ENCODE peak calls at places on chromosomes 16 and 17, in ten cellular contexts. E is NCI-H1092; V is mesothelial cell of epicardium; N is GM19239; B is Right ventricle myocardium superior; M is GM23248; Z is germinal center; T is BE2C; X is activated CD8-positive, alpha-beta T cell treated with anti-CD3 and anti-CD28 coated beads, Interleukin-2, amount 10 ng/mL, durations not matched to agents 7 days and 5 days; C is left colon. O is an unnamed sample.

GRCh38 chr17:48113201-48113676 is 5.7 kb downstream of the SNX11 start:
- DNase-seq in E (no peak), V (no peak), N (no peak), B (peak), M (no peak), Z (no peak), T (no peak), X (peak), C (peak), O (no peak)

GRCh38 chr17:80441133-80441578 is 26.2 kb downstream of the ENDOV start:
- DNase-seq in E (no peak), V (peak), N (peak), B (peak), M (peak), Z (peak), T (no peak), X (peak), C (peak), O (peak)

GRCh38 chr17:13030459-13031305 is 12.9 kb upstream of the ELAC2 start:
- DNase-seq in E (no peak), V (no peak), N (peak), B (no peak), M (peak), Z (peak), T (peak), X (peak), C (peak), O (peak)

GRCh38 chr17:72631568-72631967 is 460.9 kb downstream of the SLC39A11 start:
- DNase-seq in E (no peak), V (no peak), N (no peak), B (no peak), M (no peak), Z (no peak), T (no peak), X (no peak), C (no peak), O (no peak)

GRCh38 chr17:63369233-63369632 is 76.9 kb downstream of the CYB561 start:
- DNase-seq in E (no peak), V (no peak), N (no peak), B (no peak), M (peak), Z (no peak), T (no peak), X (no peak), C (no peak), O (peak)

GRCh38 chr17:62676952-62677596 is 49.6 kb downstream of the MRC2 start:
- DNase-seq in E (no peak), V (no peak), N (no peak), B (no peak), M (no peak), Z (no peak), T (no peak), X (no peak), C (no peak), O (no peak)

GRCh38 chr17:7922499-7923289 is 6.6 kb upstream of the RNF227 start:
- DNase-seq in E (no peak), V (peak), N (peak), B (peak), M (peak), Z (peak), T (peak), X (peak), C (peak), O (peak)

GRCh38 chr17:8405499-8406016 is 7.9 kb upstream of the RNF222 start:
- DNase-seq in E (no peak), V (no peak), N (no peak), B (no peak), M (no peak), Z (no peak), T (no peak), X (no peak), C (no peak), O (no peak)

GRCh38 chr16:86060381-86061317 is 161.7 kb downstream of the IRF8 start:
- DNase-seq in E (no peak), V (no peak), N (no peak), B (no peak), M (no peak), Z (no peak), T (no peak), X (no peak), C (no peak), O (no peak)

GRCh38 chr16:138049-138417 is 440 bp downstream of the NPRL3 start:
- DNase-seq in E (no peak), V (peak), N (no peak), B (peak), M (peak), Z (peak), T (peak), X (no peak), C (peak), O (no peak)

O was measured in COLO829.